ENCODE peak calls at places on chromosomes 12 and 14, in eight cellular contexts. Q, H, T, I, U, C, G and D are unnamed samples.

GRCh38 chr12:79400481-79400880 is 290.3 kb downstream of the PAWR start:
- DNase-seq in T (no peak), H (no peak), G (no peak), I (no peak), C (no peak), Q (no peak), U (no peak), D (peak)

GRCh38 chr12:6465467-6466183 is 4.9 kb downstream of the VAMP1 start:
- DNase-seq in H (peak), I (no peak), C (peak), T (peak), G (peak), U (peak), Q (peak), D (peak)

GRCh38 chr14:34301107-34301734 is 160.8 kb downstream of the SPTSSA start:
- DNase-seq in I (no peak), Q (no peak), C (no peak), G (peak), U (peak), T (peak), H (peak), D (peak)

GRCh38 chr14:53741379-53742225 is 215.0 kb downstream of the BMP4 start:
- DNase-seq in T (no peak), I (no peak), Q (no peak), U (no peak), G (peak), C (no peak), H (no peak), D (no peak)

GRCh38 chr12:11771356-11771755 is 121.9 kb downstream of the ETV6 start:
- DNase-seq in H (no peak), U (no peak), I (no peak), G (peak), T (no peak), Q (no peak), C (no peak), D (no peak)

GRCh38 chr12:12803186-12803585 is 10.0 kb upstream of the DDX47 start:
- DNase-seq in Q (peak), C (peak), G (peak), I (no peak), U (no peak), T (no peak), H (peak), D (no peak)

GRCh38 chr14:98949031-98949430 is 323.0 kb downstream of the BCL11B start:
- DNase-seq in U (no peak), G (no peak), I (no peak), H (no peak), Q (no peak), C (no peak), T (no peak), D (no peak)

GRCh38 chr14:71141701-71142374 is 234.6 kb downstream of the PCNX1 start:
- DNase-seq in T (no peak), C (no peak), U (no peak), G (no peak), H (no peak), I (no peak), Q (no peak), D (no peak)

GRCh38 chr12:93883436-93884154 is 206.4 kb downstream of the CRADD start:
- DNase-seq in Q (no peak), H (no peak), G (peak), T (no peak), I (no peak), C (no peak), U (no peak), D (no peak)

GRCh38 chr12:66438601-66439000 is 136.3 kb downstream of the HELB start:
- DNase-seq in I (no peak), U (no peak), C (no peak), G (peak), H (no peak), Q (no peak), T (no peak), D (no peak)

GRCh38 chr12:62806893-62807292 is 128.1 kb downstream of the PPM1H start:
- DNase-seq in C (no peak), U (no peak), G (no peak), Q (no peak), H (no peak), T (no peak), I (no peak), D (no peak)

GRCh38 chr12:49160415-49160814 is 28.5 kb downstream of the TUBA1A start:
- DNase-seq in C (no peak), U (no peak), T (no peak), H (no peak), Q (no peak), G (no peak), I (no peak), D (no peak)

GRCh38 chr12:80763874-80764273 is 47.2 kb downstream of the MYF5 start:
- DNase-seq in I (no peak), C (no peak), H (peak), G (peak), T (no peak), U (peak), Q (no peak), D (no peak)

GRCh38 chr12:126093911-126094310 is 1028.7 kb downstream of the AACS start:
- DNase-seq in C (no peak), U (peak), Q (no peak), G (no peak), I (no peak), T (no peak), H (no peak), D (no peak)

GRCh38 chr14:23572841-23573240 is 5.2 kb upstream of the AP1G2 start:
- DNase-seq in H (no peak), Q (no peak), C (no peak), U (no peak), T (no peak), I (no peak), G (no peak), D (no peak)

GRCh38 chr12:123363743-123364531 is 710 bp downstream of the SBNO1 start:
- DNase-seq in T (peak), G (no peak), U (peak), C (peak), Q (peak), I (no peak), H (no peak), D (no peak)

GRCh38 chr14:37616853-37617252 is 21.4 kb downstream of the TTC6 start:
- DNase-seq in G (no peak), T (no peak), C (no peak), Q (no peak), U (no peak), I (no peak), H (no peak), D (no peak)

GRCh38 chr14:36751920-36752319 is 90.3 kb downstream of the PAX9 start:
- DNase-seq in Q (no peak), U (no peak), I (no peak), T (no peak), H (no peak), C (no peak), G (no peak), D (no peak)

GRCh38 chr14:19743256-19743655 is at the start of gene OR4Q3:
- DNase-seq in G (no peak), C (no peak), I (no peak), Q (no peak), T (no peak), U (no peak), H (no peak), D (no peak)

GRCh38 chr14:29913550-29913949 is 14.1 kb downstream of the PRKD1 start:
- DNase-seq in U (no peak), H (no peak), C (no peak), T (no peak), Q (no peak), I (no peak), G (no peak), D (no peak)

GRCh38 chr12:121894633-121895032 is 6.0 kb downstream of the PSMD9 start:
- DNase-seq in T (peak), I (no peak), G (peak), Q (no peak), C (no peak), H (no peak), U (peak), D (no peak)

GRCh38 chr14:61296707-61297502 is 15.8 kb upstream of the TMEM30B start:
- DNase-seq in G (peak), U (peak), I (no peak), C (no peak), T (peak), H (peak), Q (no peak), D (no peak)

GRCh38 chr14:55929136-55929535 is 189.1 kb upstream of the PELI2 start:
- DNase-seq in Q (no peak), T (no peak), C (no peak), G (no peak), H (no peak), U (no peak), I (no peak), D (no peak)

GRCh38 chr12:106767954-106768501 is 6.5 kb upstream of the RIC8B start:
- DNase-seq in H (no peak), U (no peak), T (no peak), C (no peak), G (peak), Q (no peak), I (no peak), D (no peak)

GRCh38 chr12:130083002-130083401 is 79.3 kb upstream of the FZD10 start:
- DNase-seq in U (no peak), Q (no peak), T (no peak), I (no peak), G (no peak), C (no peak), H (no peak), D (no peak)

GRCh38 chr12:22264380-22264779 is 70.1 kb downstream of the ST8SIA1 start:
- DNase-seq in H (no peak), U (no peak), T (no peak), G (no peak), I (no peak), C (no peak), Q (no peak), D (no peak)

GRCh38 chr12:27178723-27179398 is 65.2 kb upstream of the STK38L start:
- DNase-seq in T (no peak), I (no peak), Q (no peak), C (no peak), H (no peak), G (peak), U (no peak), D (no peak)

GRCh38 chr12:6915023-6915788 is 826 bp downstream of the ENO2 start:
- DNase-seq in U (peak), C (no peak), G (no peak), T (no peak), I (no peak), H (no peak), Q (no peak), D (no peak)

GRCh38 chr12:57037264-57037663 is 12.7 kb downstream of the MYO1A start:
- DNase-seq in C (no peak), Q (no peak), G (no peak), U (no peak), T (no peak), I (no peak), H (no peak), D (no peak)

GRCh38 chr12:70849265-70849960 is 71.1 kb downstream of the PTPRR start:
- DNase-seq in H (no peak), T (no peak), Q (no peak), C (no peak), G (peak), U (peak), I (no peak), D (no peak)

GRCh38 chr12:102504280-102504679 is 23.9 kb upstream of the IGF1 start:
- DNase-seq in H (no peak), G (no peak), T (no peak), U (no peak), C (no peak), Q (no peak), I (no peak), D (no peak)

GRCh38 chr12:46661161-46661845 is 164.5 kb downstream of the SLC38A4 start:
- DNase-seq in T (peak), C (peak), U (peak), Q (no peak), I (no peak), H (peak), G (peak), D (peak)

GRCh38 chr12:112979281-112979680 is 962 bp downstream of the OAS2 start:
- DNase-seq in I (no peak), U (no peak), H (no peak), G (no peak), C (no peak), T (peak), Q (peak), D (no peak)